ENCODE peak calls at places on chromosomes 16 and 17, in nine cellular contexts. G is EH; F is heart left ventricle; K is uterus; N is effector CD4-positive, alpha-beta T cell; M is activated CD4-positive, alpha-beta T cell treated with anti-CD3 and anti-CD28 coated beads, Interleukin-2, amount 50 U/mL, for 48 hours; P is Ammon's horn; Z is myocyte; V is activated CD8-positive, alpha-beta T cell treated with anti-CD3 and anti-CD28 coated beads for 36 hours. D is an unnamed sample.
A peak's percentile ranks its signal among the peaks of the same experiment; 100 is the strongest.

GRCh38 chr17:82897514-82898249 is 57.9 kb upstream of the ZNF750 start:
- DNase-seq in G (no peak), F (no peak), K (no peak), N (no peak), M (no peak), P (no peak), Z (no peak), V (no peak), D (no peak)

GRCh38 chr17:4573682-4574081 is 10.6 kb upstream of the SMTNL2 start:
- DNase-seq in G (no peak), F (peak; percentile 82), K (no peak), N (peak; percentile 13), M (peak; percentile 79), P (no peak), Z (peak; percentile 89), V (peak; percentile 88), D (peak; percentile 45)

GRCh38 chr16:57479422-57480126 is 6.7 kb downstream of the DOK4 start:
- DNase-seq in G (peak; percentile 85), F (peak; percentile 72), K (no peak), N (no peak), M (no peak), P (peak; percentile 70), Z (peak; percentile 50), V (no peak), D (no peak)

GRCh38 chr17:59846391-59847165 is 46.2 kb downstream of the TUBD1 start:
- DNase-seq in G (peak; percentile 85), F (peak; percentile 53), K (peak; percentile 91), N (no peak), M (no peak), P (peak; percentile 25), Z (peak; percentile 86), V (peak; percentile 40), D (no peak)

GRCh38 chr16:19601083-19601976 is 45.8 kb downstream of the VPS35L start:
- DNase-seq in G (peak; percentile 36), F (no peak), K (peak; percentile 27), N (peak; percentile 8), M (peak; percentile 26), P (peak; percentile 81), Z (peak; percentile 31), V (peak; percentile 49), D (peak; percentile 35)

GRCh38 chr17:76458580-76459490 is 5.9 kb upstream of the UBE2O start:
- DNase-seq in G (peak; percentile 65), F (peak; percentile 74), K (no peak), N (no peak), M (peak; percentile 19), P (no peak), Z (peak; percentile 62), V (peak; percentile 31), D (peak; percentile 52)

GRCh38 chr17:82835766-82836512 is 3.9 kb downstream of the ZNF750 start:
- DNase-seq in G (no peak), F (no peak), K (no peak), N (no peak), M (no peak), P (no peak), Z (peak; percentile 2), V (no peak), D (no peak)

GRCh38 chr17:41480136-41480535 is 815 bp downstream of the KRT35 start:
- DNase-seq in G (no peak), F (no peak), K (no peak), N (no peak), M (no peak), P (no peak), Z (no peak), V (no peak), D (no peak)

GRCh38 chr17:21278304-21279197 is 6.0 kb upstream of the MAP2K3 start:
- DNase-seq in G (no peak), F (no peak), K (no peak), N (peak; percentile 33), M (peak; percentile 49), P (peak; percentile 25), Z (peak; percentile 71), V (peak; percentile 66), D (no peak)

GRCh38 chr17:56173958-56174357 is 20.7 kb downstream of the ANKFN1 start:
- DNase-seq in G (peak; percentile 68), F (peak; percentile 43), K (no peak), N (no peak), M (no peak), P (no peak), Z (peak; percentile 83), V (no peak), D (no peak)

GRCh38 chr16:58197314-58198012 is 443 bp downstream of the CSNK2A2 start:
- DNase-seq in G (no peak), F (peak; percentile 24), K (no peak), N (no peak), M (peak; percentile 17), P (no peak), Z (no peak), V (peak; percentile 5), D (peak; percentile 59)

GRCh38 chr16:52528393-52529080 is 18.4 kb downstream of the TOX3 start:
- DNase-seq in G (no peak), F (no peak), K (no peak), N (no peak), M (no peak), P (no peak), Z (no peak), V (no peak), D (no peak)

GRCh38 chr16:89920723-89921122 is 2.1 kb downstream of the MC1R start:
- DNase-seq in G (peak; percentile 42), F (no peak), K (no peak), N (no peak), M (no peak), P (no peak), Z (no peak), V (no peak), D (no peak)

GRCh38 chr16:89386786-89387185 is 103.6 kb downstream of the ANKRD11 start:
- DNase-seq in G (no peak), F (no peak), K (no peak), N (no peak), M (no peak), P (no peak), Z (no peak), V (no peak), D (no peak)

GRCh38 chr16:19883296-19883951 is 1.2 kb downstream of the GPRC5B start:
- DNase-seq in G (no peak), F (peak; percentile 72), K (peak; percentile 31), N (no peak), M (peak; percentile 6), P (peak; percentile 85), Z (peak; percentile 81), V (peak; percentile 8), D (peak; percentile 53)

GRCh38 chr17:65434251-65434650 is 127.2 kb downstream of the AXIN2 start:
- DNase-seq in G (no peak), F (no peak), K (no peak), N (no peak), M (no peak), P (no peak), Z (peak; percentile 48), V (no peak), D (no peak)

GRCh38 chr17:9239821-9240658 is 218.7 kb downstream of the NTN1 start:
- DNase-seq in G (peak; percentile 69), F (peak; percentile 86), K (peak; percentile 82), N (peak; percentile 51), M (peak; percentile 62), P (peak; percentile 72), Z (peak; percentile 40), V (peak; percentile 72), D (peak; percentile 88)

GRCh38 chr17:38451840-38452529 is 23.7 kb downstream of the ARHGAP23 start:
- DNase-seq in G (peak; percentile 98), F (no peak), K (peak; percentile 79), N (no peak), M (no peak), P (no peak), Z (peak; percentile 64), V (no peak), D (no peak)

GRCh38 chr17:48539177-48539576 is 5.7 kb downstream of the HOXB2 start:
- DNase-seq in G (peak; percentile 82), F (no peak), K (no peak), N (no peak), M (no peak), P (no peak), Z (peak; percentile 92), V (no peak), D (no peak)

GRCh38 chr16:1918312-1918889 is at the start of gene HS3ST6:
- DNase-seq in G (no peak), F (no peak), K (no peak), N (no peak), M (no peak), P (no peak), Z (no peak), V (no peak), D (no peak)

GRCh38 chr17:38604479-38605229 is 1.1 kb downstream of the SRCIN1 start:
- DNase-seq in G (no peak), F (no peak), K (no peak), N (no peak), M (peak; percentile 40), P (peak; percentile 78), Z (no peak), V (peak; percentile 58), D (peak; percentile 24)

GRCh38 chr16:27843800-27844199 is 219.7 kb downstream of the GSG1L start:
- DNase-seq in G (no peak), F (no peak), K (no peak), N (no peak), M (no peak), P (no peak), Z (no peak), V (no peak), D (no peak)

D was measured in pancreas.